ENCODE peak calls at places on chromosomes 7 and 10, in eight cellular contexts. X is astrocyte; R is stomach; U is neural progenitor cell; Q is keratinocyte; A is AG04450; Z is CD8-positive, alpha-beta T cell; I is OCI-LY7. O is an unnamed sample. For H3K9me3, the result is how much of the 10 kb centered on the place peaks cover.

GRCh38 chr7:262251-262572 is 27.8 kb upstream of the FOXL3 start:
- DNase-seq in X (no peak), R (no peak), U (no peak), Q (no peak), A (no peak), Z (no peak), I (no peak), O (peak)

GRCh38 chr7:127029823-127030222 is 222.9 kb downstream of the GRM8 start:
- DNase-seq in X (no peak), R (no peak), U (no peak), Q (no peak), A (no peak), Z (no peak), I (no peak), O (no peak)

GRCh38 chr10:72344932-72345331 is 9.8 kb downstream of the DNAJB12 start:
- DNase-seq in X (no peak), R (no peak), U (no peak), Q (no peak), A (no peak), Z (no peak), I (no peak), O (peak)

GRCh38 chr10:113034008-113034407 is 84.0 kb downstream of the TCF7L2 start:
- DNase-seq in X (no peak), R (no peak), U (no peak), Q (no peak), A (no peak), Z (no peak), I (no peak), O (no peak)

GRCh38 chr10:29634764-29635625 is at the start of gene SVIL:
- DNase-seq in X (peak), R (no peak), U (peak), Q (no peak), A (no peak), Z (no peak), I (no peak), O (peak)

GRCh38 chr10:63430091-63430998 is 35.4 kb downstream of the JMJD1C start:
- DNase-seq in X (peak), R (no peak), U (no peak), Q (peak), A (no peak), Z (no peak), I (no peak), O (no peak)

GRCh38 chr7:55365680-55366460 is 733 bp downstream of the LANCL2 start:
- DNase-seq in X (peak), R (peak), U (peak), Q (no peak), A (peak), Z (peak), I (peak), O (peak)

GRCh38 chr10:46544989-46545791 is 11.3 kb downstream of the GPRIN2 start:
- DNase-seq in X (no peak), R (peak), U (peak), Q (no peak), A (no peak), Z (no peak), I (peak), O (peak)

GRCh38 chr10:18010050-18010449 is 58.3 kb downstream of the SLC39A12 start:
- DNase-seq in X (peak), R (no peak), U (no peak), Q (no peak), A (no peak), Z (no peak), I (no peak), O (no peak)

GRCh38 chr10:24721254-24722106 is 2.2 kb downstream of the ARHGAP21 start:
- DNase-seq in X (no peak), R (peak), U (peak), Q (no peak), A (no peak), Z (peak), I (no peak), O (peak)

GRCh38 chr10:130984686-130985085 is 326.8 kb downstream of the TCERG1L start:
- DNase-seq in X (no peak), R (no peak), U (no peak), Q (no peak), A (no peak), Z (no peak), I (no peak), O (peak)

GRCh38 chr10:114684085-114684821 is 26.2 kb upstream of the ABLIM1 start:
- DNase-seq in X (peak), R (peak), U (no peak), Q (no peak), A (no peak), Z (no peak), I (no peak), O (peak)

GRCh38 chr10:71083457-71083975 is 128.9 kb upstream of the UNC5B start:
- DNase-seq in X (no peak), R (peak), U (no peak), Q (no peak), A (no peak), Z (no peak), I (no peak), O (peak)

GRCh38 chr7:34939175-34939574 is 98.1 kb downstream of the DPY19L1 start:
- DNase-seq in X (peak), R (no peak), U (no peak), Q (no peak), A (peak), Z (no peak), I (no peak), O (no peak)

GRCh38 chr7:133846203-133846945 is 280.8 kb upstream of the LRGUK start:
- DNase-seq in X (no peak), R (no peak), U (peak), Q (no peak), A (no peak), Z (no peak), I (no peak), O (no peak)

GRCh38 chr10:13743101-13743693 is 156.4 kb downstream of the PRPF18 start:
- DNase-seq in X (no peak), R (no peak), U (no peak), Q (no peak), A (no peak), Z (no peak), I (no peak), O (no peak)

GRCh38 chr7:92831716-92832622 is 4.4 kb downstream of the CDK6 start:
- DNase-seq in X (peak), R (no peak), U (no peak), Q (no peak), A (peak), Z (no peak), I (no peak), O (no peak)

GRCh38 chr10:10418397-10418796 is 599.3 kb upstream of the CELF2 start:
- DNase-seq in X (no peak), R (no peak), U (no peak), Q (no peak), A (no peak), Z (no peak), I (peak), O (no peak)

GRCh38 chr7:126569402-126569801 is 683.3 kb downstream of the GRM8 start:
- DNase-seq in X (peak), R (no peak), U (no peak), Q (no peak), A (no peak), Z (no peak), I (no peak), O (no peak)

GRCh38 chr7:8295638-8296361 is 33.8 kb upstream of the ICA1 start:
- DNase-seq in X (peak), R (peak), U (peak), Q (peak), A (peak), Z (no peak), I (peak), O (no peak)

GRCh38 chr10:5343561-5343960 is 21.2 kb upstream of the UCN3 start:
- DNase-seq in X (no peak), R (no peak), U (no peak), Q (no peak), A (no peak), Z (no peak), I (no peak), O (no peak)

GRCh38 chr7:16753102-16753931 is at the start of gene TSPAN13:
- DNase-seq in X (peak), R (peak), U (peak), Q (peak), A (no peak), Z (peak), I (peak), O (peak)

GRCh38 chr7:103116511-103116910 is 32.4 kb downstream of the NAPEPLD start:
- DNase-seq in X (no peak), R (no peak), U (no peak), Q (no peak), A (no peak), Z (no peak), I (no peak), O (no peak)

GRCh38 chr7:136687693-136688322 is 180.6 kb upstream of the CHRM2 start:
- DNase-seq in X (peak), R (no peak), U (peak), Q (no peak), A (peak), Z (no peak), I (peak), O (no peak)

GRCh38 chr7:37428681-37429434 is 19.8 kb downstream of the ELMO1 start:
- DNase-seq in X (no peak), R (no peak), U (no peak), Q (no peak), A (no peak), Z (no peak), I (no peak), O (no peak)
- H3K27ac ChIP-seq in X (no peak), R (no peak), U (no peak), Q (no peak), A (no peak), Z (no peak), I (no peak), O (no peak)

DNA sequence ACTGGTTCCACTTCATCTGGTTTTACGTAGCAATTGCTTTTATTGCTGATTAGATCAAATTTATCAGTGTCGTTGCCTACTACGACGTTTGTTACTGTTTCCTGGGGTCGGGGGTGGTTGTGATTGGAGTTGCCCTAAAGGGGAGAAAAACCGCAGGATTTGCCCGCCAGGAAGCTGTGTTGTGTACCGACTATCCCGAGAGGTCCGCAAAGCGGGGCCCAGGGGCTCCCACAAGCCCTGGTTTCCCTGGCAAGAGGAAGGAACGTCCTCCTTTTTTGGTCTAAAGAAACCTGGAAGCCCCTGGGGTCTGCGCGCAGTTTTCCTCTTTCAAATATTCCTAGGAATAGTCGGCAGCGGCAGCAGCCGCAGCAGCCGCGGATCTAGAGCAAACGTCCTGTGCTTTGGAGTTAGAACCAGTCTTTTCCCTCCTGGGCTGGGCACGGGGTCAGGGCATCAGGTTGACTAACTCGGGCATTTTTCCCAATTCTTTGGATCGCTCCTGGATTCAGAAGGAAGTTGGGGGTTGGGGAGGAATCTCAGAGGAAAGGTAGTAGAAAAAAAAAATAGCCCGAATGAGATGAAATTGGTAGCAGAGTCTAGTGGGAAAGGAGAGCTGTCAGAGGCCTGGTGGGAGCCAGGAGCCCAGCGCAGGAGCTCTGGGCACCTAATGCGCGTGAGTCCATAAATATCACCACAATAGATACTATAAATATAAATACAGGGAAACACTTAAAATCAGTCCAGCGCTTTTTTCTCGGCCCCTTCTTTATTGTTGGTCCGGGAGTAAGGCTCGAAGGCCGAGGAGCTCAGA is 4.6 kb downstream of the VAX1 start:
- DNase-seq in X (no peak), R (no peak), U (peak), Q (no peak), A (no peak), Z (no peak), I (no peak), O (no peak)
- H3K9me3 ChIP-seq in X (under half), R (under half), U (under half), Q (under half), A (under half), Z (under half), I (under half), O (under half)

GRCh38 chr10:100360234-100360633 is 13.2 kb downstream of the SCD start:
- DNase-seq in X (no peak), R (no peak), U (no peak), Q (no peak), A (no peak), Z (no peak), I (no peak), O (no peak)

GRCh38 chr10:100359030-100359432 is 12.0 kb downstream of the SCD start:
- DNase-seq in X (no peak), R (no peak), U (no peak), Q (no peak), A (no peak), Z (no peak), I (no peak), O (no peak)

GRCh38 chr10:100362570-100363496 is 15.8 kb downstream of the SCD start:
- DNase-seq in X (peak), R (no peak), U (no peak), Q (no peak), A (no peak), Z (no peak), I (no peak), O (no peak)

GRCh38 chr10:100357073-100357858 is 10.2 kb downstream of the SCD start:
- DNase-seq in X (no peak), R (no peak), U (no peak), Q (no peak), A (no peak), Z (no peak), I (no peak), O (no peak)

GRCh38 chr10:100359529-100360150 is 12.6 kb downstream of the SCD start:
- DNase-seq in X (peak), R (no peak), U (no peak), Q (no peak), A (no peak), Z (no peak), I (no peak), O (no peak)
- TF ChIP-seq CTCF in X (no peak), R (no peak), U (no peak), Q (no peak), A (no peak), Z (no peak), I (no peak), O (no peak)

GRCh38 chr7:94650137-94650536 is 5.8 kb downstream of the SGCE start:
- DNase-seq in X (no peak), R (no peak), U (peak), Q (no peak), A (no peak), Z (no peak), I (no peak), O (no peak)

GRCh38 chr7:94648731-94649130 is 7.2 kb downstream of the SGCE start:
- DNase-seq in X (no peak), R (no peak), U (no peak), Q (no peak), A (no peak), Z (no peak), I (no peak), O (no peak)

GRCh38 chr7:94649313-94649924 is 6.5 kb downstream of the SGCE start:
- DNase-seq in X (peak), R (no peak), U (no peak), Q (no peak), A (no peak), Z (no peak), I (no peak), O (no peak)

GRCh38 chr7:94647295-94647694 is 8.6 kb downstream of the SGCE start:
- DNase-seq in X (no peak), R (no peak), U (no peak), Q (no peak), A (no peak), Z (no peak), I (no peak), O (no peak)

GRCh38 chr7:94650652-94651051 is 5.3 kb downstream of the SGCE start:
- DNase-seq in X (no peak), R (no peak), U (no peak), Q (no peak), A (no peak), Z (no peak), I (no peak), O (no peak)
- H3K27ac ChIP-seq in X (no peak), R (no peak), U (no peak), Q (no peak), A (no peak), Z (no peak), I (no peak), O (no peak)

O was measured in upper lobe of right lung.